ENCODE peak calls at places on chromosomes 2 and 18, in seven cellular contexts. A, D, B, L, X, M and Z are unnamed samples.

GRCh38 chr2:239929504-239929903 is 95.6 kb downstream of the NDUFA10 start:
- DNase-seq in B (no peak), X (no peak), M (no peak), L (no peak), D (no peak), A (no peak), Z (peak; percentile 28)

GRCh38 chr2:227701556-227701955 is 16.3 kb downstream of the SLC19A3 start:
- DNase-seq in M (no peak), A (no peak), B (no peak), D (no peak), L (no peak), X (no peak), Z (no peak)

GRCh38 chr2:177772529-177772928 is 300.0 kb downstream of the PDE11A start:
- DNase-seq in B (no peak), M (peak; percentile 25), D (no peak), X (no peak), L (peak; percentile 27), A (peak; percentile 30), Z (no peak)

GRCh38 chr2:27871805-27872204 is 18.4 kb downstream of the RBKS start:
- DNase-seq in B (no peak), X (no peak), M (no peak), L (no peak), A (no peak), D (peak; percentile 27), Z (no peak)

GRCh38 chr2:41698787-41699422 is 348.9 kb upstream of the PKDCC start:
- DNase-seq in L (peak; percentile 1), D (no peak), A (no peak), X (peak; percentile 48), M (no peak), B (no peak), Z (no peak)

GRCh38 chr18:22314001-22314400 is 103.7 kb downstream of the CTAGE1 start:
- DNase-seq in B (peak; percentile 22), M (no peak), L (peak; percentile 75), D (no peak), A (peak; percentile 83), X (no peak), Z (no peak)

GRCh38 chr2:238240761-238241711 is 1.2 kb upstream of the HES6 start:
- DNase-seq in D (peak; percentile 92), M (no peak), B (peak; percentile 15), A (no peak), X (peak; percentile 72), L (peak; percentile 34), Z (peak; percentile 54)

GRCh38 chr18:23880931-23881330 is 133.6 kb upstream of the TTC39C start:
- DNase-seq in X (no peak), L (no peak), A (no peak), D (no peak), M (no peak), B (no peak), Z (no peak)

GRCh38 chr18:13107074-13107473 is 111.5 kb upstream of the LDLRAD4 start:
- DNase-seq in A (peak; percentile 71), X (no peak), M (no peak), L (peak; percentile 58), B (peak; percentile 16), D (no peak), Z (no peak)

GRCh38 chr2:240298803-240299709 is 136.4 kb upstream of the GPC1 start:
- DNase-seq in B (no peak), A (no peak), X (no peak), M (no peak), D (no peak), L (no peak), Z (no peak)

GRCh38 chr2:33014268-33014667 is 67.5 kb downstream of the LTBP1 start:
- DNase-seq in L (peak; percentile 20), M (no peak), B (no peak), A (no peak), X (no peak), D (no peak), Z (no peak)

GRCh38 chr18:12391487-12392136 is 14.6 kb upstream of the AFG3L2 start:
- DNase-seq in D (peak; percentile 33), L (peak; percentile 52), A (peak; percentile 75), X (peak; percentile 52), M (peak; percentile 57), B (peak; percentile 61), Z (no peak)

GRCh38 chr2:133417410-133417809 is 150.9 kb downstream of the NCKAP5 start:
- DNase-seq in L (no peak), B (no peak), X (peak; percentile 29), D (no peak), M (no peak), A (no peak), Z (no peak)

GRCh38 chr2:209610631-209611030 is 161.0 kb upstream of the UNC80 start:
- DNase-seq in X (no peak), B (no peak), A (no peak), L (no peak), D (no peak), M (no peak), Z (no peak)

GRCh38 chr2:217263796-217264195 is 403.9 kb upstream of the TNP1 start:
- DNase-seq in X (no peak), D (no peak), A (no peak), B (no peak), L (no peak), M (no peak), Z (no peak)

GRCh38 chr2:14632133-14632936 is at the start of gene LRATD1:
- DNase-seq in D (peak; percentile 91), B (peak; percentile 72), L (peak; percentile 86), X (peak; percentile 82), A (peak; percentile 55), M (no peak), Z (peak; percentile 92)

GRCh38 chr18:78607221-78607620 is 372.4 kb upstream of the SALL3 start:
- DNase-seq in L (no peak), B (no peak), A (no peak), X (no peak), M (no peak), D (no peak), Z (no peak)

DNA sequence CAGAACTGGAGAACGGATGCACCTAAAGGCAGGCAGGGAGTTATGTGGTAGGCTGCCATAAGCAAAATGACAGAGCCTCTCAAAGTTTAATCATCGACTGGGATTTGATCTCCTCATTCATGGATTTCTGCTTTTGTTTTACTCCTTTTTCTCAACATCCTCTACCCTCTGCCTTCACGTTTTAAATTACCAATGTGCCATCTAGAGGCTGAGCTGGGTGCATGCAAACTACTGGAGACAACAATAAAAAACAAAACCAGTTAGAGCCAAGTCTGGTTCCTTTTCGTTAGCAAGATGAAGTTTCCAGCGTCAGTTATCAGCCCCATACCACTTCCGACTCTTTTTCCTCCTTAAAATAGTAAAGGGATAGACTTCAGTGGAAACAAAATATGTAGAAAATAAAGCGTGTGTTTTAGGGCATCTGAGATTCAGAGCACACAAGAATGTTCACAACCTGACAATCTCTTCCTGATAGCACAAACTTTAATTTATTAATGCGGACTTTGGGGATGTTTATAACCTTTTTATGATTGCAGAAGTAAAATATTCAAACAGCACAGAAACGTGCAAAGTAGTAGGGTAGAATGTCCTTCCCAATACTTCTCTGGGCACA is 117.0 kb downstream of the LAMA1 start:
- DNase-seq in A (peak; percentile 19), D (peak; percentile 27), M (no peak), X (no peak), B (peak; percentile 23), L (no peak), Z (no peak)
- TF ChIP-seq CTCF in A (peak; percentile 50), D (peak; percentile 48), M (peak; percentile 25), X (peak; percentile 66), B (peak; percentile 55), L (peak; percentile 70), Z (peak; percentile 33)

DNA sequence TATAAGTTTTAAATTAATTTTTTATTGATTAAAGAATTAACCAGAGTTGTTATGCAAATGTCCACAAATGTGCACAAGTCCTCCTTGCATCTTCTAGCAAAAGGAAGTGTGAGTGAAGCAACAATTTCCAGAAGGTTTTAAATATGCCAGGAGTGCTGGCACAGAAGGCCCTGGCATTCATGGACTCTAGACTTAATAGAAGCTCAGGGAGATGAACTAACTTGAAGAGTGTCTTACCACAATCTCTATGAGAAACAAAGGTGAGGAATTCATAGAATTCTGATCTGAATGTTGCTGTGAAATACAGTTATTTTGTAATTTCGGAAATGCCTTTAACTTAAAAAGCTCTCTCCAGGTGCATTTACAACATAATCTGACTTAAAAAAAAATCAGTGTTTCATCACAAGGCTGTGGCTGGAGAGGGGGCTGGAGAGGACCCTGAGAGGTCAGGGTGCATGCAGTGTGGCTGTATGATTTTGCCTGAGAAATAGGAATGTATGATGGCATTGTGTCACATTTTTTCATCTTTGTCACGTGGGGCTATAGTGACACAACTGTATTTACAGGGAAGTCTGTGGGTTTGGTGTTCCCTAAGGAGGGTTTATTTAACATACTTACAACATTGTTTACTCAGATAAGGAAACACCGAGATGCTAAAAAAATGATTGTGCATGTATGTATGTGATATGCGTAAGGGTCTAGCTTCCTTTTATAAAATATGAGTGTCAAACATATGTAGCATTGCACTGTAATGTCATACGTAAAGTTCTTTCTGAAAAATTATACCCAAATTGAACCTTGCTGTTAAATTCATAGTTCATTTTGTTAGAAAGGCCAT is 66.2 kb downstream of the MAP4K4 start:
- DNase-seq in B (no peak), X (no peak), D (no peak), L (no peak), M (peak; percentile 13), A (no peak), Z (no peak)
- TF ChIP-seq CTCF in B (no peak), X (no peak), D (no peak), L (no peak), M (no peak), A (no peak), Z (no peak)

GRCh38 chr2:208254871-208255556 is at the start of gene IDH1:
- DNase-seq in B (peak; percentile 89), D (peak; percentile 94), A (peak; percentile 89), L (peak; percentile 85), X (peak; percentile 100), M (peak; percentile 93), Z (peak; percentile 98)

GRCh38 chr2:208254118-208254870 is 577 bp downstream of the IDH1 start:
- DNase-seq in M (peak; percentile 82), D (peak; percentile 69), A (peak; percentile 66), L (peak; percentile 67), B (peak; percentile 66), X (peak; percentile 90), Z (peak; percentile 85)

GRCh38 chr2:208255557-208256106 is 761 bp upstream of the IDH1 start:
- DNase-seq in L (no peak), M (no peak), X (no peak), A (no peak), B (no peak), D (no peak), Z (no peak)

GRCh38 chr2:208253518-208254117 is 1.3 kb downstream of the IDH1 start:
- DNase-seq in A (no peak), B (no peak), L (peak; percentile 17), D (no peak), X (no peak), M (no peak), Z (no peak)

GRCh38 chr2:208256192-208256782 is 1.4 kb upstream of the IDH1 start:
- DNase-seq in M (no peak), L (no peak), B (no peak), X (no peak), D (no peak), A (no peak), Z (no peak)
- TF ChIP-seq CTCF in M (no peak), L (no peak), B (peak; percentile 9), X (peak; percentile 27), D (no peak), A (no peak), Z (no peak)

DNA sequence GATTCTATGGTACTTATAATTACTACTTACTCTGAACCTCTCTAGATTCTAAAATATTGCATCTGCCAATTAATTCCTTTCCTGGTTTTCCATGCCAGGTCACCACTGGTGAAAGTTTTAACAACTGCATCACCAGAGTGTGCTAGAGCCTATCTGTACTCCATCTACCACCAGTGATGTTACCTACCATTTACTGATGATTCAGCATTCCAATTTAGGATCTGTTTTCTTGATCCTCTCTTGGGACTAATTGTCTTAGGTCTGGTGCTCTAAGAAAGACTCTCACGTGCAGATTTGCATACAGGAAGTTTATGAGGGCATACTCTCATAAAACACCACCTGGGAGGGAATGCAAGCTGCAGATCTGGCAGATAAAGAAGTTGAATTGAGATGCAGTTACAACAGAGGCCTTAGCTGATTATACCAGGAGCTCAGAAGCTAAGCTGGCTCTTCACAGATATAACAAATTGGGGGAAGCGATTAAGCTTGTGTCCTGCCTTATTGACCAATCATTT is 347.6 kb upstream of the VRK2 start:
- DNase-seq in A (no peak), B (no peak), L (no peak), D (no peak), X (no peak), M (no peak), Z (no peak)
- TF ChIP-seq CTCF in A (no peak), B (no peak), L (no peak), D (no peak), X (no peak), M (no peak), Z (no peak)